ENCODE peak calls at places on chromosomes 6 and 20, in eight cellular contexts. N is GM23338, A is MM.1S, E is OCI-LY7, X is PC-3, W is endodermal cell, G is tibial artery, M is left ventricle myocardium inferior. C is an unnamed sample.
A peak's percentile ranks its signal among the peaks of the same experiment; 100 is the strongest.

GRCh38 chr6:136067731-136068341 is 182.3 kb downstream of the MTFR2 start:
- DNase-seq in N (peak; percentile 79), A (no peak), E (no peak), X (no peak), W (peak; percentile 79), G (no peak), M (no peak), C (no peak)

GRCh38 chr6:166435574-166435973 is 52.8 kb upstream of the MPC1 start:
- DNase-seq in N (no peak), A (no peak), E (no peak), X (no peak), W (no peak), G (peak; percentile 69), M (peak; percentile 43), C (no peak)

GRCh38 chr6:4474810-4475209 is 301.4 kb upstream of the CDYL start:
- DNase-seq in N (no peak), A (no peak), E (no peak), X (no peak), W (no peak), G (no peak), M (no peak), C (no peak)

GRCh38 chr6:136127856-136128255 is 122.3 kb downstream of the MTFR2 start:
- DNase-seq in N (no peak), A (no peak), E (no peak), X (no peak), W (no peak), G (no peak), M (no peak), C (no peak)

GRCh38 chr20:3796477-3797225 is 541 bp downstream of the CDC25B start:
- DNase-seq in N (no peak), A (peak; percentile 20), E (peak; percentile 48), X (no peak), W (no peak), G (no peak), M (no peak), C (no peak)

GRCh38 chr6:157714153-157714490 is 108.9 kb upstream of the SNX9 start:
- DNase-seq in N (no peak), A (no peak), E (no peak), X (no peak), W (no peak), G (no peak), M (no peak), C (no peak)

GRCh38 chr6:138654715-138655634 is 118.6 kb upstream of the CCDC28A start:
- DNase-seq in N (no peak), A (no peak), E (no peak), X (peak; percentile 3), W (no peak), G (no peak), M (no peak), C (no peak)

GRCh38 chr20:19784511-19785172 is 26.6 kb downstream of the RIN2 start:
- DNase-seq in N (peak; percentile 89), A (peak; percentile 73), E (peak; percentile 59), X (peak; percentile 96), W (peak; percentile 70), G (peak; percentile 49), M (peak; percentile 53), C (peak; percentile 75)

GRCh38 chr6:114467931-114468330 is 125.1 kb upstream of the HS3ST5 start:
- DNase-seq in N (no peak), A (no peak), E (no peak), X (peak; percentile 59), W (no peak), G (no peak), M (no peak), C (no peak)

GRCh38 chr6:44431118-44431725 is 43.7 kb downstream of the CDC5L start:
- DNase-seq in N (peak; percentile 74), A (peak; percentile 33), E (peak; percentile 55), X (peak; percentile 72), W (peak; percentile 67), G (no peak), M (no peak), C (no peak)

GRCh38 chr6:111971866-111972532 is 81.9 kb upstream of the CCN6 start:
- DNase-seq in N (no peak), A (no peak), E (no peak), X (no peak), W (no peak), G (no peak), M (no peak), C (no peak)

GRCh38 chr6:30615958-30616810 is 859 bp downstream of the PPP1R10 start:
- DNase-seq in N (peak; percentile 63), A (peak; percentile 65), E (peak; percentile 66), X (no peak), W (peak; percentile 67), G (no peak), M (no peak), C (no peak)

GRCh38 chr6:21885532-21886089 is 292.1 kb downstream of the SOX4 start:
- DNase-seq in N (no peak), A (no peak), E (no peak), X (peak; percentile 20), W (no peak), G (peak; percentile 47), M (peak; percentile 48), C (peak; percentile 78)

GRCh38 chr20:2261105-2261504 is 34.7 kb upstream of the TGM3 start:
- DNase-seq in N (no peak), A (no peak), E (no peak), X (peak; percentile 69), W (no peak), G (no peak), M (no peak), C (no peak)

GRCh38 chr6:30542404-30542725 is 13.9 kb downstream of the GNL1 start:
- DNase-seq in N (no peak), A (no peak), E (peak; percentile 61), X (no peak), W (no peak), G (no peak), M (no peak), C (no peak)

GRCh38 chr20:1375515-1375914 is 17.3 kb downstream of the FKBP1A start:
- DNase-seq in N (no peak), A (no peak), E (no peak), X (peak; percentile 43), W (no peak), G (no peak), M (no peak), C (no peak)

GRCh38 chr6:30411515-30412207 is 66.7 kb downstream of the RPP21 start:
- DNase-seq in N (peak; percentile 85), A (peak; percentile 59), E (peak; percentile 57), X (peak; percentile 72), W (peak; percentile 91), G (no peak), M (peak; percentile 38), C (no peak)

GRCh38 chr6:137389150-137389664 is 105.0 kb downstream of the OLIG3 start:
- DNase-seq in N (no peak), A (peak; percentile 82), E (peak; percentile 68), X (peak; percentile 9), W (no peak), G (peak; percentile 32), M (no peak), C (no peak)

GRCh38 chr6:20600831-20601230 is 66.6 kb downstream of the CDKAL1 start:
- DNase-seq in N (no peak), A (no peak), E (no peak), X (peak; percentile 46), W (no peak), G (no peak), M (no peak), C (no peak)
- H3K4me3 ChIP-seq in N (no peak overlapping the region), A (no peak overlapping the region), E (no peak overlapping the region), X (no peak overlapping the region), W (no peak overlapping the region), G (no peak overlapping the region), M (no peak overlapping the region), C (no peak overlapping the region)

DNA sequence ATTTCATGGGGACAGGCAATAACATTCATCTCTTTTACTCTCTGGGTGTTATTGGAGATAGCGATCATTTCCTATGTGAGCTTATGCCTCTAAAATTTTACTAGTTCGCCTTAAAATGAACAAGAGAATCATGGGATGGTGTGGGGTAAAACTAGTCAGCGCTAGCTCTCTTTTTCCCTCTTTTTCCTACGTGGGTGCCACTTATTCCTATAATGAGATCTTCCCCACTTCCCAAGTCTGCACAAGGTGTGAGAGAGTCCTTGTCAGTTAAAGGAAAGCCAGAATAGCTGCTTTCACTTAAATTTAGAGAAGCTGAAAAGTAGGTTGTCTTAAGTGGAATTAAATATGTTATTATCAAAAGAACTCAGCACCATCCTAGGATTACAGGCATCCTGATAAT is 173.2 kb upstream of the BMP5 start:
- DNase-seq in N (no peak), A (no peak), E (no peak), X (no peak), W (no peak), G (no peak), M (no peak), C (no peak)
- H3K4me1 ChIP-seq in N (no peaks in the 10 kb centered on the region), A (peaks cover 21% of the 10 kb centered on the region), E (no peaks in the 10 kb centered on the region), X (no peaks in the 10 kb centered on the region), W (no peaks in the 10 kb centered on the region), G (no peaks in the 10 kb centered on the region), M (no peaks in the 10 kb centered on the region), C (no peaks in the 10 kb centered on the region)

GRCh38 chr6:2842139-2842552 is 483 bp upstream of the SERPINB1 start:
- DNase-seq in N (no peak), A (no peak), E (no peak), X (no peak), W (no peak), G (no peak), M (no peak), C (no peak)

GRCh38 chr6:2839195-2839981 is 2.3 kb downstream of the SERPINB1 start:
- DNase-seq in N (no peak), A (no peak), E (no peak), X (peak; percentile 98), W (no peak), G (no peak), M (no peak), C (no peak)

GRCh38 chr6:2839982-2840793 is 1.5 kb downstream of the SERPINB1 start:
- DNase-seq in N (no peak), A (no peak), E (no peak), X (peak; percentile 48), W (no peak), G (no peak), M (no peak), C (no peak)

GRCh38 chr6:2841264-2842138 is at the start of gene SERPINB1:
- DNase-seq in N (peak; percentile 98), A (peak; percentile 18), E (no peak), X (peak; percentile 83), W (peak; percentile 95), G (peak; percentile 88), M (peak; percentile 91), C (peak; percentile 96)

DNA sequence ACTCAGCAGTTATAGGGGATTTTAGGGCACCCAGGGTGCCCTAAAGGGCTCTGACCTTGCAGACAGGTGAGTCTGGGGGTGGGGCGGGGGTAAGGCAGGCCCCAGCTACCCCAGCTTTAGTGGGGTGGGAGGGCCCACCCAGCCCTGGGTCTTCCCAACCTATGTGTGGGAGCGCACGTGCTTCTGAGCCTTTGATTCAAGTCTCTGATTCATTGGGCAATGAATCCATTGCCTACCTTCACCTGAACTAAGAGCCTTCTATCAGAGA is 935 bp downstream of the SERPINB1 start:
- DNase-seq in N (no peak), A (no peak), E (no peak), X (no peak), W (no peak), G (no peak), M (no peak), C (no peak)
- H3K4me3 ChIP-seq in N (peak overlapping the region; percentile 57), A (no peak overlapping the region), E (no peak overlapping the region), X (peak overlapping the region; percentile 81), W (peak overlapping the region; percentile 70), G (peak overlapping the region; percentile 68), M (peak overlapping the region; percentile 73), C (peak overlapping the region; percentile 49)

DNA sequence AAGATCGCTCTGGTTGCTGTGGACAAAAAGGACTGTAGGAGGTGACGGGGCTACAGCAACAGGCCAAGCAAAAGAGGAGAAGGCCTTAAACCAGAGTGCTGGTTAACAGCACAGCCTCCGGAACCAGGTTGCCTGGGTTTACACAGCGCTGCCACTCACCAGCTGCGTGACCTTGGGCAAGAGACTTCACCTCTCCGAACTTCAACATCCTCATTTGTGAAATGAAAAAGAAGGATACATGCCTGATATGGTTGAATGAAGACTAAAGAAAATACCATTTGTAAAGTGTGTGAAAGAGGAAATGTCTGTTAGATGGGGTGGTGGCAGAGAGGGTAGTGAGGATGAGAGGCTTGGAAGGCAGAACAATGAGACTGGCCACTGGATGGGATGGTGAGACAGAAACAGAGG is 44.9 kb downstream of the PREX1 start:
- DNase-seq in N (no peak), A (no peak), E (peak; percentile 32), X (no peak), W (no peak), G (no peak), M (no peak), C (no peak)
- H3K4me1 ChIP-seq in N (no peaks in the 10 kb centered on the region), A (no peaks in the 10 kb centered on the region), E (peaks cover 49% of the 10 kb centered on the region), X (peaks cover under 1% of the 10 kb centered on the region), W (no peaks in the 10 kb centered on the region), G (peaks cover 13% of the 10 kb centered on the region), M (peaks cover 5% of the 10 kb centered on the region), C (peaks cover 6% of the 10 kb centered on the region)

C was measured in right atrium auricular region.